ENCODE peak calls at places on chromosomes 13 and 19, in seven cellular contexts. K is H1, H is HCT116, F is K562, J is GM12878, G is SK-N-SH, T is HepG2. Q is an unnamed sample.
A peak's percentile ranks its signal among the peaks of the same experiment; 100 is the strongest.

GRCh38 chr19:7202888-7203287 is 91.3 kb downstream of the INSR start:
- DNase-seq in J (no peak), G (no peak), H (no peak), F (no peak), T (peak; percentile 49), K (no peak), Q (no peak)

GRCh38 chr13:64061649-64062048 is 2646.0 kb upstream of the PCDH20 start:
- DNase-seq in F (no peak), H (no peak), G (no peak), T (no peak), K (no peak), J (no peak), Q (no peak)

GRCh38 chr13:107770541-107770940 is 444.8 kb downstream of the LIG4 start:
- DNase-seq in J (no peak), T (no peak), G (no peak), K (no peak), F (no peak), H (no peak), Q (no peak)

GRCh38 chr13:94858856-94859811 is 146.8 kb upstream of the SOX21 start:
- DNase-seq in T (no peak), F (no peak), H (no peak), J (no peak), K (no peak), G (no peak), Q (no peak)

GRCh38 chr19:17706750-17707181 is 12.5 kb upstream of the MAP1S start:
- DNase-seq in J (no peak), H (peak; percentile 69), F (peak; percentile 84), T (peak; percentile 46), G (peak; percentile 87), K (peak; percentile 68), Q (no peak)

GRCh38 chr13:23386533-23386932 is 47.0 kb downstream of the SACS start:
- DNase-seq in F (no peak), K (no peak), J (no peak), T (no peak), G (no peak), H (no peak), Q (no peak)

GRCh38 chr19:48724796-48725753 is 5.5 kb upstream of the MAMSTR start:
- DNase-seq in J (no peak), F (peak; percentile 81), G (peak; percentile 75), K (no peak), T (no peak), H (peak; percentile 72), Q (no peak)

GRCh38 chr13:26052136-26052736 is 420 bp upstream of the SHISA2 start:
- DNase-seq in G (peak; percentile 27), T (no peak), J (no peak), H (no peak), K (no peak), F (no peak), Q (no peak)

GRCh38 chr13:83563499-83563898 is 318.8 kb downstream of the SLITRK1 start:
- DNase-seq in F (no peak), K (no peak), J (no peak), T (no peak), G (no peak), H (no peak), Q (no peak)

GRCh38 chr13:97976551-97977375 is 23.3 kb downstream of the IPO5 start:
- DNase-seq in F (peak; percentile 18), T (no peak), K (no peak), J (no peak), G (peak; percentile 75), H (no peak), Q (no peak)

GRCh38 chr19:56132316-56132822 is 8.7 kb upstream of the ZNF444 start:
- DNase-seq in F (no peak), T (peak; percentile 50), K (no peak), G (no peak), J (no peak), H (no peak), Q (no peak)

GRCh38 chr13:90502143-90502542 is 845.3 kb upstream of the MIR17HG start:
- DNase-seq in F (no peak), T (no peak), K (no peak), J (no peak), H (no peak), G (no peak), Q (no peak)

GRCh38 chr13:86840250-86841191 is 830.6 kb upstream of the SLITRK5 start:
- DNase-seq in K (no peak), T (no peak), H (no peak), F (no peak), G (no peak), J (no peak), Q (no peak)

GRCh38 chr13:46523972-46524737 is 28.8 kb upstream of the LRCH1 start:
- DNase-seq in J (no peak), K (no peak), G (no peak), T (no peak), F (no peak), H (no peak), Q (no peak)

GRCh38 chr13:109996404-109996960 is 210.1 kb upstream of the IRS2 start:
- DNase-seq in J (no peak), K (no peak), T (no peak), H (no peak), G (no peak), F (no peak), Q (no peak)

GRCh38 chr13:109999659-110000533 is 213.5 kb upstream of the IRS2 start:
- DNase-seq in G (no peak), H (no peak), F (no peak), J (no peak), T (no peak), K (no peak), Q (no peak)

GRCh38 chr13:109995578-109995977 is 209.2 kb upstream of the IRS2 start:
- DNase-seq in J (no peak), H (no peak), K (no peak), T (no peak), F (no peak), G (no peak), Q (no peak)

GRCh38 chr13:109998808-109999528 is 212.6 kb upstream of the IRS2 start:
- DNase-seq in H (no peak), J (no peak), T (no peak), G (no peak), F (no peak), K (no peak), Q (no peak)

DNA sequence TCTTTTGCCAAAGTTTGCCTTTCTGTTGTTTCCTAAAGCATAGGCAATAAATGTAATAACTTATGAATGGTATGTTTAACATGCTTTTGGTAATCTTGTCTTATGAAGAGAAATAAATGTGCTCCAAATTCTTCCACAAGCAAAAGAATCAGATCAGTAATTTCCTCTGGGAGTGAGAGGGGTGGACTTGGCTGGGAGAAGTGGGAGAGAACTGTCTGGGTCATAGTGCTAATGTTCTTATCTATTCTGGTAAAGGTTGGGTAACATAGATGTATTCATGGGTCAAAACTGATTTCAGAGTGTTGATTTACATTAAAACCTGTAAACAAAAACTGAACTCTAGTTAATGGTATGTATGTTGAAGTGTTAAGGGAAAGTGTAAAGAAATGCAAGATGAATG is 211.6 kb upstream of the IRS2 start:
- DNase-seq in K (no peak), G (no peak), H (no peak), F (no peak), T (no peak), J (no peak), Q (no peak)
- TF ChIP-seq SIN3A in K (no peak), G (no peak), H (no peak), F (no peak), T (no peak), J (no peak), Q (no peak)

GRCh38 chr19:2479556-2480194 is 3.7 kb downstream of the GADD45B start:
- DNase-seq in J (no peak), F (no peak), K (no peak), H (no peak), G (no peak), T (no peak), Q (no peak)
- TF ChIP-seq CTCF in J (peak; percentile 59), F (no peak), K (peak; percentile 36), H (no peak), G (no peak), T (no peak), Q (peak; percentile 74)

DNA sequence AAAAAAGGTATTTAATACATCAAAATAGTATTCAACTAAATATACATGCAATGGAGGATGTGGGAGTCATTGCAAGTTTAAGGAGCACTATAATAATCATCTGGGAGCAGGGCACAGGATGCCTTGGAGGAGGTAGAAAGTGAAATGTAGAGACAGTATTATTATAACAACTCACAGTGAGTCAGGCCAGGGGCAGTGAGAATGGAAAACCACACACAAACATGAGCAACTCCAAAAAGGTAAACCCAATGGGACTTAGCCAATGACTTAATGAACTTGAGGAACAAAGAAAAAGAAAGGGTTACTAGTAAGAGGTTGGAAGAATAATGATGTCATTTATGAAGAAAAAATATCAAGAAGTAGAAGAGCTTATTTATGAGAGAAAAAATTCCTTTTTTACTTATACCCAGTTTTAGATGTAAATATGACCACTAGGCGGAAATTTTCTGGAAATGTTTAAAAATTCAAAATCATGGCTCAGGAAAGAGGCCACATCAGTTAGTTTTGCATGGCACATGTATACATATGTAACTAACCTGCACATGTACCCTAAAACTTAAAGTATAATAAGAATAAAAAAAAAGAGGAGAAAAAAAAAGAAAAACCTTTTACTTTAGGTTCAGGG is 389.3 kb downstream of the SUCLA2 start:
- DNase-seq in K (no peak), J (no peak), T (no peak), H (no peak), F (no peak), G (no peak), Q (no peak)
- TF ChIP-seq SIN3A in K (no peak), J (no peak), T (no peak), H (no peak), F (no peak), G (no peak), Q (no peak)

GRCh38 chr13:113949546-113949945 is 24.3 kb downstream of the C13orf46 start:
- DNase-seq in F (no peak), H (no peak), J (no peak), K (no peak), G (no peak), T (no peak), Q (no peak)

GRCh38 chr13:113946409-113947181 is 27.3 kb downstream of the C13orf46 start:
- DNase-seq in H (no peak), T (no peak), G (peak; percentile 28), F (no peak), K (no peak), J (no peak), Q (no peak)

GRCh38 chr13:113948034-113948742 is 25.7 kb downstream of the C13orf46 start:
- DNase-seq in H (no peak), F (no peak), T (no peak), K (no peak), G (no peak), J (no peak), Q (no peak)

GRCh38 chr13:113945857-113946408 is 27.9 kb downstream of the C13orf46 start:
- DNase-seq in J (no peak), G (peak; percentile 27), F (no peak), T (no peak), H (no peak), K (no peak), Q (no peak)

DNA sequence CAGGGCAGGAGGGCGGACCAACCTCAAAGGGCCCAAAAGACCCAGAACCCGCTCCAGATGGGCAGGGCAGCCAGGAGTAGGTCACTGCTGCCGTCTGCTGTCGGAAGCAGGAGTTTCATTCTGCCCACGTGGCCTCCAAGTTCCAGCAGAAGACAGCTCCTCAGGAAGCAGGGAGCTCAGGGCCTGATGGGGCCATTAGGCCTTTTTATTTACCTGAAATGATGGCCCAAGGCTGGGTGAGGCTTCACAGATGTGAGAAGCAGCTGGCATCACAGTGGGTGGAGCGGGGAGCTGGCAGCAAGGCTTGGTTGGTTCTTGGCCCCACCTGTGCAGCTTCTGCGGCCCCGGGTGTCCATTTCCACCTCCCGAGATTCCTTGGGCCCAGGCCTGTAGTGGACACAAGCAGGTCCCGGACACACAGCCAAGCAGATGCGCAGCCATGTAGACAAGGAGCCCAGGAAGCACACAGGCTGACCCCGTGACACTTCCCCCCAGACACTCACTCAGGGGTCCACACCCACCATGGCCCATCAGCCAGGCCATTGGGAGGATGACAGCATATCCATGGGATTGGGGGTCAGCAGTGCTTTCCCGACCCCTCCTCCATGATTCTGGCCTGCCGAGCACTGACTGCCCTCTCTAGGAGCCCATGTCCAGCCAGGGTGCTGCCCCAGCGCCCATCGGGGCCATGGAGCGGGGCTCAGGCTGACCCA is 26.4 kb downstream of the C13orf46 start:
- DNase-seq in G (no peak), T (no peak), F (peak; percentile 43), H (peak; percentile 12), J (no peak), K (no peak), Q (no peak)
- TF ChIP-seq CTCF in G (peak; percentile 13), T (peak; percentile 73), F (peak; percentile 65), H (no peak), J (no peak), K (peak; percentile 46), Q (no peak)